ENCODE peak calls at places on chromosomes 1 and 21, in six cellular contexts. One of them, this sample, is unnamed.

GRCh38 chr1:152972196-152972886 is 1.9 kb downstream of the SPRR4 start:
- DNase-seq in WTC11: no peak
- DNase-seq in fibroblast of lung: no peak
- DNase-seq in DND-41: no peak
- DNase-seq in CD8-positive, alpha-beta T cell: no peak
- DNase-seq in type B pancreatic cell: no peak
- DNase-seq in this sample: no peak

GRCh38 chr1:50422946-50423669 is at the start of gene DMRTA2:
- DNase-seq in WTC11: peak; percentile 76
- DNase-seq in fibroblast of lung: peak; percentile 29
- DNase-seq in DND-41: no peak
- DNase-seq in CD8-positive, alpha-beta T cell: no peak
- DNase-seq in type B pancreatic cell: peak; percentile 75
- DNase-seq in this sample: no peak

GRCh38 chr1:2213576-2214505 is 14.3 kb upstream of the SKI start:
- DNase-seq in WTC11: no peak
- DNase-seq in fibroblast of lung: peak; percentile 89
- DNase-seq in DND-41: no peak
- DNase-seq in CD8-positive, alpha-beta T cell: no peak
- DNase-seq in type B pancreatic cell: no peak
- DNase-seq in this sample: peak; percentile 83

GRCh38 chr21:32806810-32807386 is 35.3 kb upstream of the PAXBP1 start:
- DNase-seq in WTC11: no peak
- DNase-seq in fibroblast of lung: peak; percentile 21
- DNase-seq in DND-41: no peak
- DNase-seq in CD8-positive, alpha-beta T cell: no peak
- DNase-seq in type B pancreatic cell: no peak
- DNase-seq in this sample: no peak

GRCh38 chr21:25809013-25809412 is 74.2 kb downstream of the GABPA start:
- DNase-seq in WTC11: no peak
- DNase-seq in fibroblast of lung: no peak
- DNase-seq in DND-41: no peak
- DNase-seq in CD8-positive, alpha-beta T cell: no peak
- DNase-seq in type B pancreatic cell: no peak
- DNase-seq in this sample: no peak

GRCh38 chr1:11286735-11287410 is 13.9 kb downstream of the UBIAD1 start:
- DNase-seq in WTC11: no peak
- DNase-seq in fibroblast of lung: peak; percentile 32
- DNase-seq in DND-41: no peak
- DNase-seq in CD8-positive, alpha-beta T cell: no peak
- DNase-seq in type B pancreatic cell: no peak
- DNase-seq in this sample: no peak

GRCh38 chr1:32801096-32801713 is 16.0 kb downstream of the YARS1 start:
- DNase-seq in WTC11: no peak
- DNase-seq in fibroblast of lung: peak; percentile 93
- DNase-seq in DND-41: no peak
- DNase-seq in CD8-positive, alpha-beta T cell: peak; percentile 62
- DNase-seq in type B pancreatic cell: no peak
- DNase-seq in this sample: no peak

GRCh38 chr1:64246294-64246917 is 43.0 kb downstream of the UBE2U start:
- DNase-seq in WTC11: no peak
- DNase-seq in fibroblast of lung: peak; percentile 34
- DNase-seq in DND-41: no peak
- DNase-seq in CD8-positive, alpha-beta T cell: no peak
- DNase-seq in type B pancreatic cell: no peak
- DNase-seq in this sample: no peak

GRCh38 chr1:43705982-43706597 is 1.2 kb upstream of the ST3GAL3 start:
- DNase-seq in WTC11: no peak
- DNase-seq in fibroblast of lung: no peak
- DNase-seq in DND-41: peak; percentile 8
- DNase-seq in CD8-positive, alpha-beta T cell: no peak
- DNase-seq in type B pancreatic cell: no peak
- DNase-seq in this sample: no peak

GRCh38 chr1:54225986-54226559 is 26.1 kb downstream of the MRPL37 start:
- DNase-seq in WTC11: no peak
- DNase-seq in fibroblast of lung: no peak
- DNase-seq in DND-41: no peak
- DNase-seq in CD8-positive, alpha-beta T cell: no peak
- DNase-seq in type B pancreatic cell: no peak
- DNase-seq in this sample: no peak

GRCh38 chr1:54229281-54229891 is 29.4 kb downstream of the MRPL37 start:
- DNase-seq in WTC11: no peak
- DNase-seq in fibroblast of lung: peak; percentile 67
- DNase-seq in DND-41: peak; percentile 40
- DNase-seq in CD8-positive, alpha-beta T cell: no peak
- DNase-seq in type B pancreatic cell: no peak
- DNase-seq in this sample: no peak

GRCh38 chr1:54228638-54229079 is 28.7 kb downstream of the MRPL37 start:
- DNase-seq in WTC11: no peak
- DNase-seq in fibroblast of lung: no peak
- DNase-seq in DND-41: no peak
- DNase-seq in CD8-positive, alpha-beta T cell: no peak
- DNase-seq in type B pancreatic cell: no peak
- DNase-seq in this sample: no peak

GRCh38 chr1:54227091-54227602 is 27.2 kb downstream of the MRPL37 start:
- DNase-seq in WTC11: no peak
- DNase-seq in fibroblast of lung: peak; percentile 75
- DNase-seq in DND-41: no peak
- DNase-seq in CD8-positive, alpha-beta T cell: no peak
- DNase-seq in type B pancreatic cell: no peak
- DNase-seq in this sample: no peak

GRCh38 chr1:54227836-54228435 is 28.0 kb downstream of the MRPL37 start:
- DNase-seq in WTC11: peak; percentile 47
- DNase-seq in fibroblast of lung: no peak
- DNase-seq in DND-41: no peak
- DNase-seq in CD8-positive, alpha-beta T cell: no peak
- DNase-seq in type B pancreatic cell: no peak
- DNase-seq in this sample: no peak
- TF ChIP-seq CTCF in WTC11: no peak
- TF ChIP-seq CTCF in fibroblast of lung: no peak
- TF ChIP-seq CTCF in DND-41: peak; percentile 13
- TF ChIP-seq CTCF in CD8-positive, alpha-beta T cell: no peak
- TF ChIP-seq CTCF in type B pancreatic cell: peak; percentile 44
- TF ChIP-seq CTCF in this sample: peak; percentile 26

GRCh38 chr1:23019094-23019850 is at the start of gene KDM1A:
- DNase-seq in WTC11: peak; percentile 96
- DNase-seq in fibroblast of lung: peak; percentile 97
- DNase-seq in DND-41: peak; percentile 97
- DNase-seq in CD8-positive, alpha-beta T cell: peak; percentile 94
- DNase-seq in type B pancreatic cell: peak; percentile 97
- DNase-seq in this sample: peak; percentile 98
- TF ChIP-seq CTCF in WTC11: no peak
- TF ChIP-seq CTCF in fibroblast of lung: no peak
- TF ChIP-seq CTCF in DND-41: peak; percentile 71
- TF ChIP-seq CTCF in CD8-positive, alpha-beta T cell: no peak
- TF ChIP-seq CTCF in type B pancreatic cell: peak; percentile 43
- TF ChIP-seq CTCF in this sample: peak; percentile 44

GRCh38 chr1:207421078-207421477 is 33.0 kb upstream of the CR2 start:
- DNase-seq in WTC11: no peak
- DNase-seq in fibroblast of lung: no peak
- DNase-seq in DND-41: no peak
- DNase-seq in CD8-positive, alpha-beta T cell: no peak
- DNase-seq in type B pancreatic cell: no peak
- DNase-seq in this sample: no peak
- TF ChIP-seq CTCF in WTC11: no peak
- TF ChIP-seq CTCF in fibroblast of lung: no peak
- TF ChIP-seq CTCF in DND-41: no peak
- TF ChIP-seq CTCF in CD8-positive, alpha-beta T cell: no peak
- TF ChIP-seq CTCF in type B pancreatic cell: no peak
- TF ChIP-seq CTCF in this sample: no peak

DNA sequence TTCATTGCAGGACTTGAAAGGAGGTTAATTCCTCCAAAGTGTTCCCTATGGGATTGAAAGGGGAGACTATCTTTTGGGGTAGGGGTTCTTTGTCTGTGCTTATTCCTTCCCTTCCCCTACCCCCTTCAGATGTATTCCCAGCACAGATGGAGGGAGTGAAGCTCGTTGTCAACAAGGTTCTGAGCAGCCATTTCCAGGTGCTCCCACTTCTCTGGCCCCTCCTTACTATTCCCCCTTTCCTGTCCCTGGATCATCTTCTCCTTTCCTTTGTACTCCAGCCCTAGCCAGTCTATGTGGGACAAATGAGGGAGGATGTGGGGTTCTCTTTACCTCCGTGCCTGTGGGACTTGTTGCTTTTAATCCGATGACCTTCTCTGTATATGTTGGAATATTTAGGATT is 899 bp downstream of the TOMM40L start:
- DNase-seq in WTC11: no peak
- DNase-seq in fibroblast of lung: no peak
- DNase-seq in DND-41: no peak
- DNase-seq in CD8-positive, alpha-beta T cell: no peak
- DNase-seq in type B pancreatic cell: no peak
- DNase-seq in this sample: no peak
- TF ChIP-seq CTCF in WTC11: no peak
- TF ChIP-seq CTCF in fibroblast of lung: no peak
- TF ChIP-seq CTCF in DND-41: no peak
- TF ChIP-seq CTCF in CD8-positive, alpha-beta T cell: no peak
- TF ChIP-seq CTCF in type B pancreatic cell: no peak
- TF ChIP-seq CTCF in this sample: no peak

DNA sequence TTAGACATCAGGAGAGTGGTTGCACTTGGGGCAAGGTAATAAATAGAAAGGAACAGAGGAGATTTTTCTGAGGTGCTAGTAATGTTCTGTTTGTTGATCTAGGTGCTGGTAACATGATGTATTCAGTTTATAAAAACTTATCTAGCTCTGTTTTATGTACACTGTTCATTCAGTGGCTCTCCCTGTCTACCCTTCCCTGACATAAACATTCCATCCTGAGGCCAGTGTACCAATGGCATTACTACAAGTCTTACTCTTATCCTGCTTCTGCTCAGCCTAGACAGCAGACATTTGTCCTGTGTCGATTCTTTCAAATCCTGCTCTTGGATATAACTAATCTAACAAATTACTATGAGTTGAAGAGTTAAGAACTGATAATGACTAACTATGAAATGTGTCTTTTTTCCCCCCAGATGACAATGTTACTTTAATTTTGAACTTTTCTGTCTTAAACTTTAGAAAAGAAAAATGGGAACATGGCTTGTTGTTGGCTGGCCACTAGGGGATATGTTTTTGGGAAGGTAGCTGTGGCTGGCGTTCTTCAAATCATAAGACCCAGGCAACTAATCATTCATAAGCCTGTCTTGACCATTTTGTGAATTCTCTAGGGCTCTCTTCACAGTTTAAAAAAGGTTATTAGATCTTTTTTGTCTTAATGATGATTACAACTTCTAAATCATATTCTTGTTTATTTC is 390.9 kb downstream of the PBX1 start:
- DNase-seq in WTC11: no peak
- DNase-seq in fibroblast of lung: no peak
- DNase-seq in DND-41: no peak
- DNase-seq in CD8-positive, alpha-beta T cell: no peak
- DNase-seq in type B pancreatic cell: no peak
- DNase-seq in this sample: no peak
- TF ChIP-seq CTCF in WTC11: no peak
- TF ChIP-seq CTCF in fibroblast of lung: no peak
- TF ChIP-seq CTCF in DND-41: no peak
- TF ChIP-seq CTCF in CD8-positive, alpha-beta T cell: no peak
- TF ChIP-seq CTCF in type B pancreatic cell: peak; percentile 40
- TF ChIP-seq CTCF in this sample: no peak

GRCh38 chr1:52055066-52055853 is at the start of gene TXNDC12:
- DNase-seq in WTC11: peak; percentile 76
- DNase-seq in fibroblast of lung: peak; percentile 93
- DNase-seq in DND-41: peak; percentile 87
- DNase-seq in CD8-positive, alpha-beta T cell: peak; percentile 54
- DNase-seq in type B pancreatic cell: peak; percentile 79
- DNase-seq in this sample: peak; percentile 91
- TF ChIP-seq CTCF in WTC11: no peak
- TF ChIP-seq CTCF in fibroblast of lung: no peak
- TF ChIP-seq CTCF in DND-41: no peak
- TF ChIP-seq CTCF in CD8-positive, alpha-beta T cell: no peak
- TF ChIP-seq CTCF in type B pancreatic cell: no peak
- TF ChIP-seq CTCF in this sample: no peak